ENCODE peak calls at places on chromosomes 16 and 17, in ten cellular contexts. One of them, this sample, is unnamed.

GRCh38 chr17:65202833-65203571 is 65.8 kb downstream of the RGS9 start:
- ATAC-seq in Right ventricle myocardium superior: no peak
- ATAC-seq in left cardiac atrium: no peak
- ATAC-seq in SK-N-SH treated with all-trans-retinoic acid at 6 μM for 48 hours: no peak
- ATAC-seq in sciatic nerve: no peak
- ATAC-seq in CD4-positive, CD25-positive, alpha-beta regulatory T cell: no peak
- ATAC-seq in left lung: no peak
- ATAC-seq in T-cell: no peak
- ATAC-seq in stimulated activated naive B cell treated with anti-CD40 and anti-IgM and Interleukin-4, amounts not matched to agents 10 μg/mL and 1 μg/mL and 100 μg/mL, for 72 hours: no peak
- ATAC-seq in activated CD8-positive, alpha-beta T cell treated with anti-CD3 and anti-CD28 coated beads, Interleukin-2, amount 10 ng/mL, durations not matched to agents 7 days and 5 days: no peak
- ATAC-seq in this sample: no peak

GRCh38 chr17:79681101-79681621 is 49.6 kb upstream of the ENPP7 start:
- ATAC-seq in CD4-positive, CD25-positive, alpha-beta regulatory T cell: no peak
- ATAC-seq in SK-N-SH treated with all-trans-retinoic acid at 6 μM for 48 hours: no peak
- ATAC-seq in stimulated activated naive B cell treated with anti-CD40 and anti-IgM and Interleukin-4, amounts not matched to agents 10 μg/mL and 1 μg/mL and 100 μg/mL, for 72 hours: no peak
- ATAC-seq in sciatic nerve: no peak
- ATAC-seq in left lung: no peak
- ATAC-seq in T-cell: no peak
- ATAC-seq in activated CD8-positive, alpha-beta T cell treated with anti-CD3 and anti-CD28 coated beads, Interleukin-2, amount 10 ng/mL, durations not matched to agents 7 days and 5 days: no peak
- ATAC-seq in left cardiac atrium: no peak
- ATAC-seq in Right ventricle myocardium superior: no peak
- ATAC-seq in this sample: no peak

GRCh38 chr17:76530489-76530814 is 7.1 kb downstream of the CYGB start:
- ATAC-seq in T-cell: no peak
- ATAC-seq in left cardiac atrium: no peak
- ATAC-seq in activated CD8-positive, alpha-beta T cell treated with anti-CD3 and anti-CD28 coated beads, Interleukin-2, amount 10 ng/mL, durations not matched to agents 7 days and 5 days: no peak
- ATAC-seq in SK-N-SH treated with all-trans-retinoic acid at 6 μM for 48 hours: no peak
- ATAC-seq in left lung: no peak
- ATAC-seq in Right ventricle myocardium superior: no peak
- ATAC-seq in sciatic nerve: no peak
- ATAC-seq in CD4-positive, CD25-positive, alpha-beta regulatory T cell: no peak
- ATAC-seq in stimulated activated naive B cell treated with anti-CD40 and anti-IgM and Interleukin-4, amounts not matched to agents 10 μg/mL and 1 μg/mL and 100 μg/mL, for 72 hours: no peak
- ATAC-seq in this sample: no peak

GRCh38 chr17:4033751-4034251 is 69.6 kb upstream of the ATP2A3 start:
- ATAC-seq in sciatic nerve: no peak
- ATAC-seq in Right ventricle myocardium superior: no peak
- ATAC-seq in activated CD8-positive, alpha-beta T cell treated with anti-CD3 and anti-CD28 coated beads, Interleukin-2, amount 10 ng/mL, durations not matched to agents 7 days and 5 days: no peak
- ATAC-seq in left lung: no peak
- ATAC-seq in stimulated activated naive B cell treated with anti-CD40 and anti-IgM and Interleukin-4, amounts not matched to agents 10 μg/mL and 1 μg/mL and 100 μg/mL, for 72 hours: no peak
- ATAC-seq in T-cell: no peak
- ATAC-seq in CD4-positive, CD25-positive, alpha-beta regulatory T cell: no peak
- ATAC-seq in SK-N-SH treated with all-trans-retinoic acid at 6 μM for 48 hours: no peak
- ATAC-seq in left cardiac atrium: no peak
- ATAC-seq in this sample: no peak

GRCh38 chr17:81553616-81554181 is 1.5 kb upstream of the FAAP100 start:
- ATAC-seq in SK-N-SH treated with all-trans-retinoic acid at 6 μM for 48 hours: peak
- ATAC-seq in left cardiac atrium: peak
- ATAC-seq in sciatic nerve: peak
- ATAC-seq in stimulated activated naive B cell treated with anti-CD40 and anti-IgM and Interleukin-4, amounts not matched to agents 10 μg/mL and 1 μg/mL and 100 μg/mL, for 72 hours: peak
- ATAC-seq in T-cell: no peak
- ATAC-seq in Right ventricle myocardium superior: no peak
- ATAC-seq in activated CD8-positive, alpha-beta T cell treated with anti-CD3 and anti-CD28 coated beads, Interleukin-2, amount 10 ng/mL, durations not matched to agents 7 days and 5 days: no peak
- ATAC-seq in left lung: peak
- ATAC-seq in CD4-positive, CD25-positive, alpha-beta regulatory T cell: no peak
- ATAC-seq in this sample: no peak

GRCh38 chr16:67284699-67285646 is 5.6 kb downstream of the PLEKHG4 start:
- ATAC-seq in Right ventricle myocardium superior: peak
- ATAC-seq in CD4-positive, CD25-positive, alpha-beta regulatory T cell: no peak
- ATAC-seq in stimulated activated naive B cell treated with anti-CD40 and anti-IgM and Interleukin-4, amounts not matched to agents 10 μg/mL and 1 μg/mL and 100 μg/mL, for 72 hours: no peak
- ATAC-seq in T-cell: no peak
- ATAC-seq in SK-N-SH treated with all-trans-retinoic acid at 6 μM for 48 hours: peak
- ATAC-seq in activated CD8-positive, alpha-beta T cell treated with anti-CD3 and anti-CD28 coated beads, Interleukin-2, amount 10 ng/mL, durations not matched to agents 7 days and 5 days: no peak
- ATAC-seq in left lung: peak
- ATAC-seq in left cardiac atrium: peak
- ATAC-seq in sciatic nerve: peak
- ATAC-seq in this sample: no peak

GRCh38 chr16:85947511-85948509 is 48.8 kb downstream of the IRF8 start:
- ATAC-seq in SK-N-SH treated with all-trans-retinoic acid at 6 μM for 48 hours: no peak
- ATAC-seq in Right ventricle myocardium superior: no peak
- ATAC-seq in sciatic nerve: no peak
- ATAC-seq in left lung: no peak
- ATAC-seq in CD4-positive, CD25-positive, alpha-beta regulatory T cell: peak
- ATAC-seq in activated CD8-positive, alpha-beta T cell treated with anti-CD3 and anti-CD28 coated beads, Interleukin-2, amount 10 ng/mL, durations not matched to agents 7 days and 5 days: peak
- ATAC-seq in T-cell: peak
- ATAC-seq in left cardiac atrium: no peak
- ATAC-seq in stimulated activated naive B cell treated with anti-CD40 and anti-IgM and Interleukin-4, amounts not matched to agents 10 μg/mL and 1 μg/mL and 100 μg/mL, for 72 hours: peak
- ATAC-seq in this sample: no peak

GRCh38 chr17:32575865-32576264 is 89.1 kb downstream of the CDK5R1 start:
- ATAC-seq in Right ventricle myocardium superior: no peak
- ATAC-seq in left lung: no peak
- ATAC-seq in activated CD8-positive, alpha-beta T cell treated with anti-CD3 and anti-CD28 coated beads, Interleukin-2, amount 10 ng/mL, durations not matched to agents 7 days and 5 days: peak
- ATAC-seq in CD4-positive, CD25-positive, alpha-beta regulatory T cell: no peak
- ATAC-seq in stimulated activated naive B cell treated with anti-CD40 and anti-IgM and Interleukin-4, amounts not matched to agents 10 μg/mL and 1 μg/mL and 100 μg/mL, for 72 hours: peak
- ATAC-seq in left cardiac atrium: no peak
- ATAC-seq in SK-N-SH treated with all-trans-retinoic acid at 6 μM for 48 hours: no peak
- ATAC-seq in sciatic nerve: no peak
- ATAC-seq in T-cell: no peak
- ATAC-seq in this sample: no peak

GRCh38 chr17:32483451-32484019 is 3.3 kb upstream of the CDK5R1 start:
- ATAC-seq in left lung: peak
- ATAC-seq in CD4-positive, CD25-positive, alpha-beta regulatory T cell: peak
- ATAC-seq in sciatic nerve: peak
- ATAC-seq in left cardiac atrium: peak
- ATAC-seq in SK-N-SH treated with all-trans-retinoic acid at 6 μM for 48 hours: peak
- ATAC-seq in Right ventricle myocardium superior: peak
- ATAC-seq in stimulated activated naive B cell treated with anti-CD40 and anti-IgM and Interleukin-4, amounts not matched to agents 10 μg/mL and 1 μg/mL and 100 μg/mL, for 72 hours: peak
- ATAC-seq in T-cell: peak
- ATAC-seq in activated CD8-positive, alpha-beta T cell treated with anti-CD3 and anti-CD28 coated beads, Interleukin-2, amount 10 ng/mL, durations not matched to agents 7 days and 5 days: peak
- ATAC-seq in this sample: peak

GRCh38 chr17:75077490-75078096 is 10.2 kb upstream of the SLC16A5 start:
- ATAC-seq in SK-N-SH treated with all-trans-retinoic acid at 6 μM for 48 hours: no peak
- ATAC-seq in Right ventricle myocardium superior: peak
- ATAC-seq in T-cell: peak
- ATAC-seq in stimulated activated naive B cell treated with anti-CD40 and anti-IgM and Interleukin-4, amounts not matched to agents 10 μg/mL and 1 μg/mL and 100 μg/mL, for 72 hours: peak
- ATAC-seq in activated CD8-positive, alpha-beta T cell treated with anti-CD3 and anti-CD28 coated beads, Interleukin-2, amount 10 ng/mL, durations not matched to agents 7 days and 5 days: peak
- ATAC-seq in sciatic nerve: peak
- ATAC-seq in CD4-positive, CD25-positive, alpha-beta regulatory T cell: peak
- ATAC-seq in left cardiac atrium: peak
- ATAC-seq in left lung: peak
- ATAC-seq in this sample: peak